ENCODE peak calls at places on chromosomes 1 and 21, in ten cellular contexts. M is HS-27A; Z is cardiac muscle cell; K is T-helper 1 cell; R is mucosa of descending colon; O is T-cell; A is activated B cell treated with CpG ODN at 0.5 μM for 24 hours; I is adrenal gland; F is activated T-helper 1 cell treated with anti-CD3 and anti-CD28 coated beads, Interleukin-2, amount 50 U/mL, for 16 hours; P is left lung. X is an unnamed sample.

GRCh38 chr1:21668232-21669032 is 725 bp downstream of the RAP1GAP start:
- DNase-seq in M (no peak), F (no peak), P (no peak), A (no peak), R (no peak), I (peak), K (no peak), Z (no peak), O (no peak), X (no peak)

GRCh38 chr21:30189763-30190162 is 23.2 kb upstream of the CLDN17 start:
- DNase-seq in O (no peak), K (no peak), F (no peak), A (no peak), Z (no peak), I (no peak), M (no peak), R (no peak), P (no peak), X (no peak)

GRCh38 chr1:192732787-192733186 is 76.1 kb upstream of the RGS2 start:
- DNase-seq in R (no peak), F (no peak), Z (no peak), P (no peak), O (no peak), A (no peak), M (no peak), K (no peak), I (no peak), X (no peak)

GRCh38 chr1:204685236-204686006 is at the start of gene LRRN2:
- DNase-seq in I (no peak), F (no peak), P (no peak), O (no peak), Z (peak), K (no peak), R (peak), A (no peak), M (no peak), X (peak)

GRCh38 chr1:202861420-202862121 is 27.4 kb downstream of the RABIF start:
- DNase-seq in P (peak), M (peak), K (no peak), F (no peak), R (peak), A (peak), I (peak), O (peak), Z (peak), X (peak)

GRCh38 chr1:202958544-202959275 is 598 bp upstream of the ADIPOR1 start:
- DNase-seq in O (no peak), A (peak), I (no peak), P (no peak), M (no peak), F (no peak), R (peak), K (no peak), Z (no peak), X (no peak)

GRCh38 chr1:228354390-228355320 is 52.0 kb downstream of the TRIM11 start:
- DNase-seq in K (no peak), A (no peak), F (no peak), Z (no peak), P (peak), M (no peak), I (no peak), R (no peak), O (no peak), X (no peak)

GRCh38 chr1:148264374-148265276 is 112.5 kb upstream of the NBPF11 start:
- DNase-seq in I (no peak), Z (peak), O (no peak), A (no peak), F (no peak), P (peak), M (no peak), K (no peak), R (peak), X (no peak)

GRCh38 chr1:159508951-159509350 is 26.9 kb downstream of the OR10J5 start:
- DNase-seq in R (no peak), Z (no peak), A (no peak), O (no peak), I (no peak), P (no peak), K (no peak), M (no peak), F (no peak), X (no peak)

GRCh38 chr1:67834246-67834877 is 1.1 kb upstream of the GNG12 start:
- DNase-seq in A (no peak), Z (no peak), I (no peak), F (no peak), K (no peak), M (no peak), R (no peak), O (no peak), P (no peak), X (no peak)

GRCh38 chr1:35931424-35932157 is 686 bp downstream of the AGO3 start:
- DNase-seq in O (no peak), M (peak), K (no peak), R (peak), Z (peak), F (no peak), I (peak), A (no peak), P (no peak), X (no peak)

GRCh38 chr1:143619851-143620250 is 351.9 kb downstream of the FAM72C start:
- DNase-seq in P (peak), M (no peak), O (no peak), A (no peak), R (no peak), I (no peak), K (no peak), F (no peak), Z (no peak), X (no peak)

GRCh38 chr1:43934279-43934985 is 831 bp downstream of the ARTN start:
- DNase-seq in A (peak), P (peak), M (no peak), O (no peak), F (no peak), I (peak), Z (peak), R (peak), K (no peak), X (peak)

GRCh38 chr1:180615493-180616290 is 16.1 kb upstream of the XPR1 start:
- DNase-seq in Z (no peak), P (no peak), I (no peak), A (no peak), R (no peak), O (no peak), K (no peak), F (no peak), M (no peak), X (no peak)

GRCh38 chr1:245748246-245748645 is 593.5 kb downstream of the KIF26B start:
- DNase-seq in R (no peak), M (no peak), A (no peak), P (no peak), F (no peak), I (no peak), O (no peak), Z (no peak), K (no peak), X (no peak)

GRCh38 chr1:154129392-154129970 is 25.4 kb downstream of the NUP210L start:
- DNase-seq in F (no peak), A (no peak), R (no peak), I (no peak), Z (no peak), M (peak), P (no peak), O (no peak), K (no peak), X (no peak)

GRCh38 chr1:154796303-154796892 is 73.7 kb downstream of the KCNN3 start:
- DNase-seq in O (no peak), K (no peak), P (no peak), I (no peak), A (no peak), Z (no peak), F (no peak), R (no peak), M (no peak), X (no peak)

GRCh38 chr1:212701910-212702309 is 2.3 kb upstream of the BATF3 start:
- DNase-seq in F (no peak), K (no peak), O (no peak), I (no peak), M (no peak), A (no peak), Z (no peak), R (peak), P (no peak), X (no peak)

GRCh38 chr1:88801575-88802208 is 89.7 kb downstream of the GTF2B start:
- DNase-seq in Z (no peak), F (no peak), M (no peak), O (no peak), K (no peak), A (no peak), R (no peak), I (no peak), P (no peak), X (no peak)

GRCh38 chr1:156894001-156894400 is 483 bp downstream of the PEAR1 start:
- DNase-seq in K (no peak), P (peak), R (no peak), M (no peak), I (no peak), A (no peak), Z (no peak), F (no peak), O (no peak), X (no peak)

GRCh38 chr1:191888996-191889622 is 269.2 kb upstream of the RGS18 start:
- DNase-seq in P (no peak), Z (peak), A (no peak), R (no peak), I (no peak), O (no peak), M (no peak), K (no peak), F (no peak), X (no peak)

GRCh38 chr1:221632072-221632471 is 109.8 kb downstream of the DUSP10 start:
- DNase-seq in Z (no peak), F (no peak), R (no peak), P (no peak), O (no peak), K (no peak), M (no peak), I (no peak), A (no peak), X (no peak)

X was measured in progenitor cell of endocrine pancreas.